ENCODE peak calls at places on chromosomes 16 and 17, in nine cellular contexts. One of them, this sample, is unnamed.

GRCh38 chr16:20826039-20826566 is 19.8 kb downstream of the REXO5 start:
- DNase-seq in colonic mucosa: no peak
- DNase-seq in AG09309: no peak
- DNase-seq in COR-L47: no peak
- DNase-seq in C1 segment of cervical spinal cord: no peak
- DNase-seq in T follicular helper cell: no peak
- DNase-seq in NCI-H774: no peak
- DNase-seq in ascending aorta: no peak
- DNase-seq in activated T-helper 1 cell treated with Interleukin-2 at 50 U/mL for 16 hours: no peak
- DNase-seq in this sample: no peak

GRCh38 chr17:68246271-68247028 is 1.4 kb upstream of the AMZ2 start:
- DNase-seq in colonic mucosa: no peak
- DNase-seq in AG09309: no peak
- DNase-seq in COR-L47: no peak
- DNase-seq in C1 segment of cervical spinal cord: no peak
- DNase-seq in T follicular helper cell: no peak
- DNase-seq in NCI-H774: no peak
- DNase-seq in ascending aorta: no peak
- DNase-seq in activated T-helper 1 cell treated with Interleukin-2 at 50 U/mL for 16 hours: no peak
- DNase-seq in this sample: no peak

GRCh38 chr17:7323731-7324437 is 5.3 kb downstream of the NEURL4 start:
- DNase-seq in colonic mucosa: peak
- DNase-seq in AG09309: no peak
- DNase-seq in COR-L47: no peak
- DNase-seq in C1 segment of cervical spinal cord: no peak
- DNase-seq in T follicular helper cell: peak
- DNase-seq in NCI-H774: no peak
- DNase-seq in ascending aorta: peak
- DNase-seq in activated T-helper 1 cell treated with Interleukin-2 at 50 U/mL for 16 hours: peak
- DNase-seq in this sample: peak

GRCh38 chr17:66401364-66401763 is 99.0 kb downstream of the PRKCA start:
- DNase-seq in colonic mucosa: no peak
- DNase-seq in AG09309: no peak
- DNase-seq in COR-L47: no peak
- DNase-seq in C1 segment of cervical spinal cord: no peak
- DNase-seq in T follicular helper cell: no peak
- DNase-seq in NCI-H774: no peak
- DNase-seq in ascending aorta: no peak
- DNase-seq in activated T-helper 1 cell treated with Interleukin-2 at 50 U/mL for 16 hours: no peak
- DNase-seq in this sample: no peak

GRCh38 chr17:28041844-28042656 is 427 bp upstream of the NLK start:
- DNase-seq in colonic mucosa: no peak
- DNase-seq in AG09309: no peak
- DNase-seq in COR-L47: no peak
- DNase-seq in C1 segment of cervical spinal cord: no peak
- DNase-seq in T follicular helper cell: no peak
- DNase-seq in NCI-H774: no peak
- DNase-seq in ascending aorta: peak
- DNase-seq in activated T-helper 1 cell treated with Interleukin-2 at 50 U/mL for 16 hours: no peak
- DNase-seq in this sample: peak

GRCh38 chr17:8243827-8244226 is 4.0 kb downstream of the CTC1 start:
- DNase-seq in colonic mucosa: no peak
- DNase-seq in AG09309: no peak
- DNase-seq in COR-L47: no peak
- DNase-seq in C1 segment of cervical spinal cord: no peak
- DNase-seq in T follicular helper cell: peak
- DNase-seq in NCI-H774: no peak
- DNase-seq in ascending aorta: no peak
- DNase-seq in activated T-helper 1 cell treated with Interleukin-2 at 50 U/mL for 16 hours: no peak
- DNase-seq in this sample: no peak

GRCh38 chr17:70716551-70716950 is 547.2 kb downstream of the KCNJ2 start:
- DNase-seq in colonic mucosa: no peak
- DNase-seq in AG09309: no peak
- DNase-seq in COR-L47: no peak
- DNase-seq in C1 segment of cervical spinal cord: no peak
- DNase-seq in T follicular helper cell: no peak
- DNase-seq in NCI-H774: no peak
- DNase-seq in ascending aorta: no peak
- DNase-seq in activated T-helper 1 cell treated with Interleukin-2 at 50 U/mL for 16 hours: no peak
- DNase-seq in this sample: no peak

GRCh38 chr16:67986949-67987348 is 6.7 kb upstream of the DPEP3 start:
- DNase-seq in colonic mucosa: no peak
- DNase-seq in AG09309: no peak
- DNase-seq in COR-L47: no peak
- DNase-seq in C1 segment of cervical spinal cord: no peak
- DNase-seq in T follicular helper cell: no peak
- DNase-seq in NCI-H774: no peak
- DNase-seq in ascending aorta: no peak
- DNase-seq in activated T-helper 1 cell treated with Interleukin-2 at 50 U/mL for 16 hours: no peak
- DNase-seq in this sample: no peak

GRCh38 chr16:64440421-64440831 is 681.4 kb downstream of the CDH11 start:
- DNase-seq in colonic mucosa: no peak
- DNase-seq in AG09309: peak
- DNase-seq in COR-L47: no peak
- DNase-seq in C1 segment of cervical spinal cord: no peak
- DNase-seq in T follicular helper cell: no peak
- DNase-seq in NCI-H774: no peak
- DNase-seq in ascending aorta: peak
- DNase-seq in activated T-helper 1 cell treated with Interleukin-2 at 50 U/mL for 16 hours: no peak
- DNase-seq in this sample: no peak

GRCh38 chr16:68235882-68236803 is at the start of gene ESRP2:
- DNase-seq in colonic mucosa: peak
- DNase-seq in AG09309: no peak
- DNase-seq in COR-L47: peak
- DNase-seq in C1 segment of cervical spinal cord: no peak
- DNase-seq in T follicular helper cell: peak
- DNase-seq in NCI-H774: peak
- DNase-seq in ascending aorta: peak
- DNase-seq in activated T-helper 1 cell treated with Interleukin-2 at 50 U/mL for 16 hours: peak
- DNase-seq in this sample: no peak

GRCh38 chr16:11315499-11315898 is 29.8 kb upstream of the RMI2 start:
- DNase-seq in colonic mucosa: no peak
- DNase-seq in AG09309: no peak
- DNase-seq in COR-L47: no peak
- DNase-seq in C1 segment of cervical spinal cord: no peak
- DNase-seq in T follicular helper cell: no peak
- DNase-seq in NCI-H774: no peak
- DNase-seq in ascending aorta: no peak
- DNase-seq in activated T-helper 1 cell treated with Interleukin-2 at 50 U/mL for 16 hours: no peak
- DNase-seq in this sample: no peak

GRCh38 chr16:71499775-71500364 is 10.7 kb upstream of the ZNF19 start:
- DNase-seq in colonic mucosa: peak
- DNase-seq in AG09309: no peak
- DNase-seq in COR-L47: peak
- DNase-seq in C1 segment of cervical spinal cord: no peak
- DNase-seq in T follicular helper cell: peak
- DNase-seq in NCI-H774: peak
- DNase-seq in ascending aorta: no peak
- DNase-seq in activated T-helper 1 cell treated with Interleukin-2 at 50 U/mL for 16 hours: peak
- DNase-seq in this sample: peak

GRCh38 chr17:80774643-80775281 is 216.9 kb upstream of the CHMP6 start:
- DNase-seq in colonic mucosa: no peak
- DNase-seq in AG09309: no peak
- DNase-seq in COR-L47: no peak
- DNase-seq in C1 segment of cervical spinal cord: no peak
- DNase-seq in T follicular helper cell: no peak
- DNase-seq in NCI-H774: peak
- DNase-seq in ascending aorta: peak
- DNase-seq in activated T-helper 1 cell treated with Interleukin-2 at 50 U/mL for 16 hours: no peak
- DNase-seq in this sample: peak

GRCh38 chr17:68732301-68732749 is 131.2 kb upstream of the FAM20A start:
- DNase-seq in colonic mucosa: no peak
- DNase-seq in AG09309: no peak
- DNase-seq in COR-L47: no peak
- DNase-seq in C1 segment of cervical spinal cord: no peak
- DNase-seq in T follicular helper cell: no peak
- DNase-seq in NCI-H774: no peak
- DNase-seq in ascending aorta: no peak
- DNase-seq in activated T-helper 1 cell treated with Interleukin-2 at 50 U/mL for 16 hours: no peak
- DNase-seq in this sample: no peak

GRCh38 chr16:57343131-57343731 is 15.4 kb upstream of the CCL22 start:
- DNase-seq in colonic mucosa: no peak
- DNase-seq in AG09309: no peak
- DNase-seq in COR-L47: no peak
- DNase-seq in C1 segment of cervical spinal cord: no peak
- DNase-seq in T follicular helper cell: no peak
- DNase-seq in NCI-H774: no peak
- DNase-seq in ascending aorta: no peak
- DNase-seq in activated T-helper 1 cell treated with Interleukin-2 at 50 U/mL for 16 hours: no peak
- DNase-seq in this sample: no peak

GRCh38 chr17:36196099-36196496 is 460 bp downstream of the CCL3L1 start:
- DNase-seq in colonic mucosa: no peak
- DNase-seq in AG09309: no peak
- DNase-seq in COR-L47: no peak
- DNase-seq in C1 segment of cervical spinal cord: no peak
- DNase-seq in T follicular helper cell: no peak
- DNase-seq in NCI-H774: no peak
- DNase-seq in ascending aorta: no peak
- DNase-seq in activated T-helper 1 cell treated with Interleukin-2 at 50 U/mL for 16 hours: no peak
- DNase-seq in this sample: no peak

GRCh38 chr16:57894390-57895080 is 76.4 kb downstream of the CNGB1 start:
- DNase-seq in colonic mucosa: no peak
- DNase-seq in AG09309: no peak
- DNase-seq in COR-L47: no peak
- DNase-seq in C1 segment of cervical spinal cord: no peak
- DNase-seq in T follicular helper cell: no peak
- DNase-seq in NCI-H774: no peak
- DNase-seq in ascending aorta: no peak
- DNase-seq in activated T-helper 1 cell treated with Interleukin-2 at 50 U/mL for 16 hours: no peak
- DNase-seq in this sample: no peak

GRCh38 chr16:26987631-26988030 is 79.1 kb upstream of the C16orf82 start:
- DNase-seq in colonic mucosa: no peak
- DNase-seq in AG09309: no peak
- DNase-seq in COR-L47: no peak
- DNase-seq in C1 segment of cervical spinal cord: no peak
- DNase-seq in T follicular helper cell: no peak
- DNase-seq in NCI-H774: no peak
- DNase-seq in ascending aorta: no peak
- DNase-seq in activated T-helper 1 cell treated with Interleukin-2 at 50 U/mL for 16 hours: no peak
- DNase-seq in this sample: no peak

GRCh38 chr17:12613566-12613965 is 52.1 kb upstream of the MYOCD start:
- DNase-seq in colonic mucosa: no peak
- DNase-seq in AG09309: no peak
- DNase-seq in COR-L47: no peak
- DNase-seq in C1 segment of cervical spinal cord: no peak
- DNase-seq in T follicular helper cell: no peak
- DNase-seq in NCI-H774: no peak
- DNase-seq in ascending aorta: no peak
- DNase-seq in activated T-helper 1 cell treated with Interleukin-2 at 50 U/mL for 16 hours: no peak
- DNase-seq in this sample: no peak

GRCh38 chr16:23016372-23016771 is 132.9 kb downstream of the USP31 start:
- DNase-seq in colonic mucosa: peak
- DNase-seq in AG09309: no peak
- DNase-seq in COR-L47: peak
- DNase-seq in C1 segment of cervical spinal cord: no peak
- DNase-seq in T follicular helper cell: no peak
- DNase-seq in NCI-H774: no peak
- DNase-seq in ascending aorta: no peak
- DNase-seq in activated T-helper 1 cell treated with Interleukin-2 at 50 U/mL for 16 hours: no peak
- DNase-seq in this sample: no peak

GRCh38 chr17:77446959-77447634 is 306.3 kb downstream of the SEC14L1 start:
- DNase-seq in colonic mucosa: no peak
- DNase-seq in AG09309: no peak
- DNase-seq in COR-L47: no peak
- DNase-seq in C1 segment of cervical spinal cord: no peak
- DNase-seq in T follicular helper cell: no peak
- DNase-seq in NCI-H774: no peak
- DNase-seq in ascending aorta: peak
- DNase-seq in activated T-helper 1 cell treated with Interleukin-2 at 50 U/mL for 16 hours: no peak
- DNase-seq in this sample: no peak

GRCh38 chr17:75208161-75208560 is 2.7 kb downstream of the NUP85 start:
- DNase-seq in colonic mucosa: no peak
- DNase-seq in AG09309: no peak
- DNase-seq in COR-L47: no peak
- DNase-seq in C1 segment of cervical spinal cord: no peak
- DNase-seq in T follicular helper cell: no peak
- DNase-seq in NCI-H774: no peak
- DNase-seq in ascending aorta: no peak
- DNase-seq in activated T-helper 1 cell treated with Interleukin-2 at 50 U/mL for 16 hours: no peak
- DNase-seq in this sample: no peak

GRCh38 chr16:62408760-62409159 is 372.5 kb upstream of the CDH8 start:
- DNase-seq in colonic mucosa: no peak
- DNase-seq in AG09309: no peak
- DNase-seq in COR-L47: no peak
- DNase-seq in C1 segment of cervical spinal cord: no peak
- DNase-seq in T follicular helper cell: no peak
- DNase-seq in NCI-H774: no peak
- DNase-seq in ascending aorta: no peak
- DNase-seq in activated T-helper 1 cell treated with Interleukin-2 at 50 U/mL for 16 hours: no peak
- DNase-seq in this sample: no peak

GRCh38 chr17:35849469-35850348 is 19.0 kb downstream of the HEATR9 start:
- DNase-seq in colonic mucosa: peak
- DNase-seq in AG09309: peak
- DNase-seq in COR-L47: peak
- DNase-seq in C1 segment of cervical spinal cord: no peak
- DNase-seq in T follicular helper cell: peak
- DNase-seq in NCI-H774: peak
- DNase-seq in ascending aorta: no peak
- DNase-seq in activated T-helper 1 cell treated with Interleukin-2 at 50 U/mL for 16 hours: peak
- DNase-seq in this sample: peak

GRCh38 chr17:78923660-78924453 is 1.3 kb downstream of the TIMP2 start:
- DNase-seq in colonic mucosa: peak
- DNase-seq in AG09309: no peak
- DNase-seq in COR-L47: peak
- DNase-seq in C1 segment of cervical spinal cord: no peak
- DNase-seq in T follicular helper cell: peak
- DNase-seq in NCI-H774: peak
- DNase-seq in ascending aorta: no peak
- DNase-seq in activated T-helper 1 cell treated with Interleukin-2 at 50 U/mL for 16 hours: peak
- DNase-seq in this sample: no peak

GRCh38 chr17:61405047-61405685 is 5.5 kb downstream of the TBX2 start:
- DNase-seq in colonic mucosa: no peak
- DNase-seq in AG09309: no peak
- DNase-seq in COR-L47: no peak
- DNase-seq in C1 segment of cervical spinal cord: no peak
- DNase-seq in T follicular helper cell: no peak
- DNase-seq in NCI-H774: no peak
- DNase-seq in ascending aorta: no peak
- DNase-seq in activated T-helper 1 cell treated with Interleukin-2 at 50 U/mL for 16 hours: no peak
- DNase-seq in this sample: no peak

GRCh38 chr17:72421128-72422092 is 300.6 kb downstream of the SOX9 start:
- DNase-seq in colonic mucosa: peak
- DNase-seq in AG09309: peak
- DNase-seq in COR-L47: peak
- DNase-seq in C1 segment of cervical spinal cord: no peak
- DNase-seq in T follicular helper cell: no peak
- DNase-seq in NCI-H774: no peak
- DNase-seq in ascending aorta: no peak
- DNase-seq in activated T-helper 1 cell treated with Interleukin-2 at 50 U/mL for 16 hours: no peak
- DNase-seq in this sample: no peak

GRCh38 chr17:31627960-31628359 is 231.1 kb downstream of the COPRS start:
- DNase-seq in colonic mucosa: no peak
- DNase-seq in AG09309: peak
- DNase-seq in COR-L47: no peak
- DNase-seq in C1 segment of cervical spinal cord: no peak
- DNase-seq in T follicular helper cell: no peak
- DNase-seq in NCI-H774: no peak
- DNase-seq in ascending aorta: no peak
- DNase-seq in activated T-helper 1 cell treated with Interleukin-2 at 50 U/mL for 16 hours: no peak
- DNase-seq in this sample: no peak

GRCh38 chr16:73885319-73885718 is 411.3 kb upstream of the PSMD7 start:
- DNase-seq in colonic mucosa: no peak
- DNase-seq in AG09309: no peak
- DNase-seq in COR-L47: no peak
- DNase-seq in C1 segment of cervical spinal cord: no peak
- DNase-seq in T follicular helper cell: no peak
- DNase-seq in NCI-H774: no peak
- DNase-seq in ascending aorta: no peak
- DNase-seq in activated T-helper 1 cell treated with Interleukin-2 at 50 U/mL for 16 hours: no peak
- DNase-seq in this sample: no peak